ENCODE peak calls at places on chromosomes 5 and 9, in four cellular contexts. X, T, A and H are unnamed samples.

GRCh38 chr9:136373300-136374182 is at the start of gene CARD9:
- DNase-seq in X (no peak), T (no peak), A (peak), H (peak)

GRCh38 chr5:95861221-95861857 is 38.8 kb upstream of the GLRX start:
- DNase-seq in X (peak), T (no peak), A (peak), H (peak)

GRCh38 chr5:92409131-92409530 is 1026.0 kb upstream of the ARRDC3 start:
- DNase-seq in X (no peak), T (no peak), A (no peak), H (no peak)

GRCh38 chr9:83191154-83191553 is 128.2 kb upstream of the RASEF start:
- DNase-seq in X (no peak), T (no peak), A (no peak), H (no peak)

GRCh38 chr5:172731286-172732073 is 39.5 kb downstream of the DUSP1 start:
- DNase-seq in X (no peak), T (no peak), A (peak), H (peak)

GRCh38 chr9:111730937-111731567 is 63.7 kb downstream of the SHOC1 start:
- DNase-seq in X (no peak), T (no peak), A (no peak), H (peak)

GRCh38 chr5:20102291-20102690 is 114.3 kb upstream of the CDH18 start:
- DNase-seq in X (no peak), T (no peak), A (no peak), H (no peak)

GRCh38 chr5:42949348-42950090 is 90.6 kb downstream of the ANXA2R start:
- DNase-seq in X (no peak), T (peak), A (no peak), H (peak)

GRCh38 chr5:134111741-134112647 is 2.5 kb upstream of the TCF7 start:
- DNase-seq in X (no peak), T (no peak), A (peak), H (no peak)

GRCh38 chr9:35464056-35465025 is 25.6 kb upstream of the RUSC2 start:
- DNase-seq in X (no peak), T (no peak), A (no peak), H (no peak)

GRCh38 chr5:89179761-89180160 is 296.8 kb upstream of the MEF2C start:
- DNase-seq in X (no peak), T (no peak), A (no peak), H (no peak)

GRCh38 chr5:143541943-143542797 is 138.7 kb upstream of the NR3C1 start:
- DNase-seq in X (no peak), T (no peak), A (no peak), H (no peak)

GRCh38 chr9:123414921-123415592 is 59.1 kb downstream of the CRB2 start:
- DNase-seq in X (no peak), T (no peak), A (no peak), H (no peak)

DNA sequence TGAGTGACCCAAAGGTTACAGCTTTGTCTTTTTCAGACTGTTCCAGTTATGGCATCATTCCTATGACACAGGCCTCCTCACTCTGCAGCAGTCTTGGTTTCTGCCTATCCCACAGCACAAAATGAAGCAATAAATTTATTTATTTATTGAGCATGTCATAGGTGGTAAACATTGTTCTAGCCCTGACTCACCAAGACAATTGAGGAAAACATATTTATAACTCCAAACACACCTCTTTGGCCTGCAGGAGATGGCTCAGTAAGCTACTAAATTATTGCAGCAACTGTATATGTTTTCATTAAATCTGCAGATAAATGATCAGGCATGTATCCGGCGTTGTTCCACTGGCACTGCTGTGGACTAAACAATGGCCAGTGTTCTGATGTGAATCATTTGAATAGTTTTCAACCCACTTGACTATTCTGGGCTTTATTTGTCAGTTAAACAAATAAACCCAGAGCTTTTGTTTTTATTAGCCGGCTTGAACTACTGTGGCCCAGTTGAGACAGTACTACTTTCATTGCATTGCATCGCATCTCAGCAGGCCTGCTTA is 83.2 kb downstream of the FOXD1 start:
- DNase-seq in X (no peak), T (no peak), A (no peak), H (no peak)
- TF ChIP-seq TARDBP in X (no peak), T (no peak), A (no peak), H (no peak)

GRCh38 chr5:126454081-126454480 is 30.9 kb downstream of the GRAMD2B start:
- DNase-seq in X (no peak), T (no peak), A (no peak), H (no peak)
- TF ChIP-seq TARDBP in X (no peak), T (no peak), A (no peak), H (no peak)

GRCh38 chr9:87578625-87579024 is 81.0 kb downstream of the DAPK1 start:
- DNase-seq in X (no peak), T (no peak), A (peak), H (no peak)
- TF ChIP-seq TARDBP in X (no peak), T (no peak), A (no peak), H (no peak)

DNA sequence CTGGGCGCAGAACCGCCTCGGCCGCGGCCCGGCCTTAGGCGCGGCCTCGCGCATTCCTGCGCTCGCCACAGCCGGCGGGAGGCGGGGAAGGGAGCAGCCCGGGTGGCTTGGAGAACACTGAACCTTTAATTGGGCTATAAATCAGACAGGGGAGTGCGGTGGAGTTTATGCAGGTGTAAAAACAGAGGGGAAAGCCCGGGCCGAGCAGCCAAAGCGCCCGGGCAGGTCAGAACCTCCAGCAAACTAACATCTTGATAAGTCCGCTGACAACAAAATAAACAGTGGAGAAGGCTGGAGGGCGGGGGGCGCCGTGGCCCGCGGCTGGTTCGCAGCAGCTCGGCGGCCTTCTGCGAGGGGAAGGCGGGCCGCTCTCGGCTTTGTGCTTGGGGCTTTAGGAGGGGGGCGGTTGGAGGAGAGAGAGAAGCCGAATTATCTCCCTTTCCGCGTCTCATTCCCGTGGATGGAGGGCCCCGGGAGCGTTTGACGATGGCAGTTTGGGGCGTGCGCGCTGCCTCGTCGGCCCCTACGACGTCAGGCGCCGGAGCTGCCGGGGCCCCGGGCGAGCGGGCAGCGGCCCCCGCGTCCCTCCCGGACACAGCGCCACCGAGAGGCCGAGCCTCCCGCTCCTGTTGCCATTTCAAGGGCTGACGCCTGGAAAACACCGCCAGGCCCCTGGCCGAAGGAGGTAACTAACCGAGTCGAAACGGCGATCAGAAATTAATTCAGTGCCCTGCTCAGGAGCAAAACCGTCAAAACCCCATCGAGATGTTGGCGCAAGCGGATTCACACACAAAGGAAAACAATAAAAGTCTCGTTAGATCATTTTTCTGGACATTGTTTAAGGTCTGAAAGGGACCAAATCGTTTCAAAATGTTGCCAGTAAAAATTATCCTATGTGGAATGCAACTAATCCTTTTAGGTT is 11.2 kb downstream of the FOXD1 start:
- DNase-seq in X (peak), T (no peak), A (peak), H (no peak)
- TF ChIP-seq TARDBP in X (no peak), T (no peak), A (no peak), H (no peak)

DNA sequence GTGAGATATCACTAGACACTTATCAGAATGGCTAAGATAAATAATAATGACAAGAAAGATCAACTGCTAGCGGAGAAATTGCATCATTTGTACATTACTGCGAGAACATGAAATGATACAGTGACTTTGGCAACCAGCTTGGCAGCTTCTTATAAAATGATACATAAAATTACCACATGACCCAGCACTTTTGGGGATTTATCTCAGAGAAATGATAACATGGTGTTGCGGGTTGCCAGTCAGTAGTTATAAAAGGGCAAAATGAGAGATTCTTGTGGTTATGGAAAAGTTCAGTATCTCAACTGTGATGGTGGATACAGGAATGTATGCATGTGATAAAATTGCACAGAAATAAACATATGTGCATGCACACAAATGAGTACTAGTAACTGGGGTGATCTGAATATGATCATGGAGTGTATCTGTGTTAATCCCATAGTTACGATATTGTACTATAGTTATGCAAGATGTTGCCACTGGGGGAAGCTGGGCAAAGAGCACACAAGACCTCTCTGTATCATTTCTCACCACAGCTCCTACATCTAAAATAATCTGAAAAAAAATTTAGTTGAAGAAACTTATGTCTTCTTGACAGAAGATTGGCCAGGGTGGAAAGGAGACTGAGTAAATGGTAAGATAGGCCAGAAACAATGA is 128.9 kb downstream of the NXNL2 start:
- DNase-seq in X (no peak), T (no peak), A (no peak), H (no peak)
- TF ChIP-seq TARDBP in X (no peak), T (no peak), A (no peak), H (no peak)

DNA sequence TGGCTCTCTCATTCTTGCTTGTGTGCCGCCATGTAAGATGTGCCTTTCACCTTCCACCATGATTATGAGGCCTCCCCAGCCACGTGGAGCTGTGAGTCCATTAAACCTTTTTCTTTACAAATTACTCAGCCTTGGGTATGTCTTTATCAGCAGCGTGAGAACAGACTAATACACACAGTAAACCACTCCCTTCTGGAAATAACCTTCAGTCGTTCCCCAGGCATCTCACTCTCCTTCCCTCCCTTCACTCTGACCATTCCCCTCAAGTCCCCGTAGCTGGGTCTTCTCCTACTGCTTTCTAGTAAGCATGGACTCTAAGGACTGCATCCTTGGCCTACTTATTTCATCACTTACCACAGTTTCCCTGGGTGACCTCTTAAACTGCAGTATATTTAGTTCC is 493.9 kb downstream of the CCDC171 start:
- DNase-seq in X (no peak), T (no peak), A (no peak), H (no peak)
- TF ChIP-seq TARDBP in X (no peak), T (no peak), A (no peak), H (no peak)

DNA sequence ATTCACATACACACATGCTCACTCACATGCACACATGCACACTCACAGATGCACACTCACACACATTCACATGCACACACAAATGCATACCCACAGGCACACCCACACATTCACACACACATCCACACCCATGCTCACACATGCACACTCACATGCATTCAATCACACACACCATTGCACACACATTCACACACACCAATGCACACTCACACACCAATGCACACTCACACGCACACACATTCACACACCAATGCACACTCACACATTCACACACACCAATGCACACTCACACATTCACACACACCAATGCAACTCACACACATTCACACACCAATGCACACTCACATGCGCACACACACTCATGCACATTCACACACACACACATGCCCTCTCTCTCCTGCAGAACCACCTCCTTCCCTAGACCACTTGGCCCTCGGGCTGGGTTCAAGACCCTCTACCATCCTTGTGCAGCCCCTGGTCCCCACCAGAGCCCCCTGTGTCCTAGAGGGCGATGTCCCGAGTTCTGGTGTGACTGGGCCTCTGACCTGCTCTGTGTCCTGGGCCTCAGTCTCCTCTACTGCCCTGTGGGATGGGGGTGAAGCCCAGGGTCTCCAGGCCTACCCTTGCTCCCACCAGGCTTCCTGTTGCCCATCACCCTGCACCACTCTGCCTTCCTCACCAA is 139.0 kb downstream of the OLFM1 start:
- DNase-seq in X (no peak), T (no peak), A (no peak), H (no peak)
- TF ChIP-seq TARDBP in X (no peak), T (no peak), A (no peak), H (no peak)

GRCh38 chr5:171493646-171494393 is 74.4 kb downstream of the FGF18 start:
- DNase-seq in X (no peak), T (no peak), A (no peak), H (no peak)

GRCh38 chr5:171496431-171496830 is 77.0 kb downstream of the FGF18 start:
- DNase-seq in X (no peak), T (no peak), A (no peak), H (no peak)

GRCh38 chr5:171495122-171495700 is 75.8 kb downstream of the FGF18 start:
- DNase-seq in X (no peak), T (no peak), A (peak), H (no peak)

GRCh38 chr5:171492781-171493180 is 73.3 kb downstream of the FGF18 start:
- DNase-seq in X (peak), T (no peak), A (peak), H (no peak)

GRCh38 chr5:171494452-171495121 is 75.1 kb downstream of the FGF18 start:
- DNase-seq in X (peak), T (no peak), A (peak), H (peak)
- TF ChIP-seq TARDBP in X (no peak), T (no peak), A (peak), H (no peak)